ENCODE peak calls at places on chromosomes 3 and 15, in seven cellular contexts. C is AML-193, F is KBM-7, V is NCI-H2029 treated with DMSO at 0.1 percent for 48 hours, H is endothelial cell, A is HuH-7, N is IMR-90. P is an unnamed sample.

GRCh38 chr3:133038731-133039398 is 674 bp downstream of the TMEM108 start:
- DNase-seq in F (no peak), C (no peak), H (peak), A (no peak), V (no peak), N (no peak), P (no peak)

GRCh38 chr15:74180689-74181602 is 7.4 kb downstream of the ISLR start:
- DNase-seq in F (no peak), H (no peak), A (no peak), C (no peak), N (no peak), V (no peak), P (no peak)

GRCh38 chr3:106036706-106037105 is 167.9 kb upstream of the CBLB start:
- DNase-seq in F (no peak), C (no peak), N (no peak), V (no peak), H (no peak), A (no peak), P (no peak)

GRCh38 chr3:100709840-100710235 is 544 bp downstream of the TFG start:
- DNase-seq in F (peak), V (no peak), N (peak), A (peak), C (no peak), H (peak), P (peak)

GRCh38 chr3:58899159-58899952 is 150.5 kb downstream of the CFAP20DC start:
- DNase-seq in V (peak), F (peak), C (no peak), H (no peak), N (no peak), A (no peak), P (no peak)

GRCh38 chr15:33670567-33670966 is 297.7 kb upstream of the CHRM5 start:
- DNase-seq in N (no peak), F (no peak), V (no peak), C (no peak), H (no peak), A (no peak), P (no peak)

GRCh38 chr3:196192036-196193001 is 18.9 kb downstream of the ZDHHC19 start:
- DNase-seq in N (no peak), H (no peak), V (no peak), A (no peak), F (peak), C (no peak), P (no peak)

GRCh38 chr3:169179193-169180122 is 484.1 kb downstream of the MECOM start:
- DNase-seq in C (no peak), V (peak), A (peak), F (no peak), H (no peak), N (peak), P (no peak)

GRCh38 chr3:36380171-36381031 is at the start of gene STAC:
- DNase-seq in N (no peak), H (peak), F (peak), C (no peak), A (no peak), V (no peak), P (peak)

GRCh38 chr15:70264014-70264492 is 166.3 kb upstream of the TLE3 start:
- DNase-seq in N (no peak), A (no peak), C (peak), F (peak), V (no peak), H (no peak), P (no peak)

GRCh38 chr15:90603893-90604292 is 74.2 kb downstream of the CRTC3 start:
- DNase-seq in C (peak), A (no peak), H (no peak), F (peak), V (no peak), N (no peak), P (no peak)

GRCh38 chr3:194937751-194938358 is 252.2 kb downstream of the FAM43A start:
- DNase-seq in N (no peak), A (no peak), V (no peak), F (no peak), C (no peak), H (no peak), P (no peak)

GRCh38 chr3:125125822-125126245 is 70.0 kb upstream of the HEG1 start:
- DNase-seq in V (no peak), N (peak), A (peak), C (no peak), H (no peak), F (peak), P (peak)

GRCh38 chr3:6204891-6205290 is 656.0 kb upstream of the GRM7 start:
- DNase-seq in V (no peak), F (no peak), A (no peak), C (no peak), H (no peak), N (no peak), P (no peak)

GRCh38 chr3:171684226-171684625 is 126.1 kb downstream of the PLD1 start:
- DNase-seq in C (no peak), H (no peak), V (no peak), A (no peak), N (no peak), F (no peak), P (no peak)

GRCh38 chr15:96160269-96160668 is 170.2 kb upstream of the NR2F2 start:
- DNase-seq in N (peak), H (no peak), C (no peak), A (no peak), V (no peak), F (no peak), P (no peak)

GRCh38 chr3:59313365-59313764 is 263.5 kb upstream of the CFAP20DC start:
- DNase-seq in V (no peak), F (peak), A (peak), C (peak), N (peak), H (peak), P (peak)